ENCODE peak calls at places on chromosomes 11 and 22, in six cellular contexts. One of them, this sample, is unnamed.

GRCh38 chr11:69774354-69775162 is 583 bp downstream of the FGF4 start:
- DNase-seq in AG04450: no peak
- DNase-seq in colonic mucosa: no peak
- DNase-seq in SK-N-SH: peak
- DNase-seq in pancreas: no peak
- DNase-seq in HL-60: no peak
- DNase-seq in this sample: no peak

GRCh38 chr22:19105867-19106802 is 16.1 kb downstream of the DGCR2 start:
- DNase-seq in AG04450: no peak
- DNase-seq in colonic mucosa: no peak
- DNase-seq in SK-N-SH: peak
- DNase-seq in pancreas: no peak
- DNase-seq in HL-60: no peak
- DNase-seq in this sample: no peak

GRCh38 chr11:17845431-17845881 is 110.9 kb downstream of the KCNC1 start:
- DNase-seq in AG04450: peak
- DNase-seq in colonic mucosa: no peak
- DNase-seq in SK-N-SH: no peak
- DNase-seq in pancreas: no peak
- DNase-seq in HL-60: no peak
- DNase-seq in this sample: peak

GRCh38 chr11:59753650-59754493 is 1.3 kb upstream of the STX3 start:
- DNase-seq in AG04450: peak
- DNase-seq in colonic mucosa: peak
- DNase-seq in SK-N-SH: peak
- DNase-seq in pancreas: peak
- DNase-seq in HL-60: peak
- DNase-seq in this sample: peak

GRCh38 chr11:34487430-34487829 is 26.2 kb downstream of the ELF5 start:
- DNase-seq in AG04450: no peak
- DNase-seq in colonic mucosa: no peak
- DNase-seq in SK-N-SH: no peak
- DNase-seq in pancreas: no peak
- DNase-seq in HL-60: no peak
- DNase-seq in this sample: no peak

GRCh38 chr11:85718991-85719807 is 33.2 kb upstream of the CCDC89 start:
- DNase-seq in AG04450: peak
- DNase-seq in colonic mucosa: no peak
- DNase-seq in SK-N-SH: no peak
- DNase-seq in pancreas: no peak
- DNase-seq in HL-60: no peak
- DNase-seq in this sample: peak

GRCh38 chr11:115660072-115660805 is 156.0 kb upstream of the CADM1 start:
- DNase-seq in AG04450: no peak
- DNase-seq in colonic mucosa: no peak
- DNase-seq in SK-N-SH: no peak
- DNase-seq in pancreas: no peak
- DNase-seq in HL-60: no peak
- DNase-seq in this sample: no peak

GRCh38 chr11:103897156-103897555 is 139.3 kb upstream of the DDI1 start:
- DNase-seq in AG04450: no peak
- DNase-seq in colonic mucosa: no peak
- DNase-seq in SK-N-SH: no peak
- DNase-seq in pancreas: no peak
- DNase-seq in HL-60: no peak
- DNase-seq in this sample: no peak

GRCh38 chr11:79794057-79794456 is 353.2 kb upstream of the TENM4 start:
- DNase-seq in AG04450: no peak
- DNase-seq in colonic mucosa: no peak
- DNase-seq in SK-N-SH: no peak
- DNase-seq in pancreas: no peak
- DNase-seq in HL-60: no peak
- DNase-seq in this sample: no peak

GRCh38 chr11:115168229-115168671 is 336.0 kb downstream of the CADM1 start:
- DNase-seq in AG04450: no peak
- DNase-seq in colonic mucosa: no peak
- DNase-seq in SK-N-SH: peak
- DNase-seq in pancreas: no peak
- DNase-seq in HL-60: no peak
- DNase-seq in this sample: no peak

GRCh38 chr11:68331338-68331947 is 19.1 kb downstream of the LRP5 start:
- DNase-seq in AG04450: no peak
- DNase-seq in colonic mucosa: peak
- DNase-seq in SK-N-SH: no peak
- DNase-seq in pancreas: no peak
- DNase-seq in HL-60: no peak
- DNase-seq in this sample: peak

GRCh38 chr11:10699072-10699471 is 5.5 kb upstream of the IRAG1 start:
- DNase-seq in AG04450: no peak
- DNase-seq in colonic mucosa: no peak
- DNase-seq in SK-N-SH: no peak
- DNase-seq in pancreas: no peak
- DNase-seq in HL-60: no peak
- DNase-seq in this sample: no peak

DNA sequence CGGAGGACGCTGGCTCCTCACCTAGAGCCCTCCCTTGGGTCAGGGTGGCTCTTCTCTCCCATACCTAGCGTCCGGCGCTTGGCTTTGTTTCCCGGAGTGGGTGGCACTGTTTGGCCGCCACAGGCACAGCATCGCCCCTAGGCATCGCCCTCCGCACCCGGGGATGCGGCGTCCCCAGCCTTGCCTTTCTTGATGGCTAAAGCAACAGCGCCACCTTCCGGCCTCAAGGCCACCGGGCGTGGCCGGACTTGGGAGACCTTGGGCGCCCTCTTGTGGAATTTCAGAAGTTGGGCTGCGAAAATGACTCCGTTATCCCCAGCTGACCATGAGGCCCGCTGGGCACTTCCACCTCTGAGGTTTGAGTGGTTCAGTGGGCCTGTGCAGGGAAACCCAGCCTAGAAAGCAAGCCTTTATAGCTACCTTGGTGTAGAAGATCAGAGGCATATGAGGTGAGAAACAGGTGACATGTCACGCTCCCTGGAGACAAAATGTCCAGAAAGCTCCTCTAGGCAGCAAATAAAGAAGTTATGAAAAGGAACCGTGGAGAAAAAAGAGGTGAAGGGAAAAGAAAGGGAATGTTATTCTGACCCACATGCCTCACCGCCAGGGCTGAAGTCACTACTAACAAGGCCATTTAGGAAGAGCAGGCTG is 54.3 kb downstream of the SNX19 start:
- DNase-seq in AG04450: peak
- DNase-seq in colonic mucosa: peak
- DNase-seq in SK-N-SH: peak
- DNase-seq in pancreas: peak
- DNase-seq in HL-60: peak
- DNase-seq in this sample: peak
- H3K27ac ChIP-seq in AG04450: no peak
- H3K27ac ChIP-seq in colonic mucosa: no peak
- H3K27ac ChIP-seq in SK-N-SH: no peak
- H3K27ac ChIP-seq in pancreas: no peak
- H3K27ac ChIP-seq in HL-60: no peak
- H3K27ac ChIP-seq in this sample: no peak

GRCh38 chr11:554428-554823 is 6.1 kb downstream of the LMNTD2 start:
- DNase-seq in AG04450: no peak
- DNase-seq in colonic mucosa: no peak
- DNase-seq in SK-N-SH: no peak
- DNase-seq in pancreas: no peak
- DNase-seq in HL-60: no peak
- DNase-seq in this sample: peak
- H3K4me3 ChIP-seq in AG04450: no peak
- H3K4me3 ChIP-seq in colonic mucosa: peak
- H3K4me3 ChIP-seq in SK-N-SH: peak
- H3K4me3 ChIP-seq in pancreas: peak
- H3K4me3 ChIP-seq in HL-60: no peak
- H3K4me3 ChIP-seq in this sample: peak

DNA sequence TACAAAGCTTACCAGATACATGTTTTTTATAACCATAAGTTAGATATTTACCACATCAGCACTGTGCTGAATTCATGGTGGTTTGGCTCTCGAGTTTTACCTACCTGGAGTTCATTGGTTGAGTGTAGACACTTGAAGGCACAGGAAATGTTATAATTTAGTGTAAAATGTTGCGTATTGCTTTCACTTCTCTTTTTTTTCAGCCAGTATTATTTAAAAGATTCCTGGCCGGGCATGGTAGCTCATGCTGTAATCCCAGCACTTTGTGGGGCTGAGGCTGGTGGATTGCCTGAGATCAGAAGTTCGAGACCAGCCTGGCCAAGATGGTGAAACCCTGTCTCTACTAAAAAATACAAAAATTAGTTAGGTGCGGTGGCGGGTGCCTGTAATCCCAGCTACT is 53.0 kb upstream of the GRK2 start:
- DNase-seq in AG04450: no peak
- DNase-seq in colonic mucosa: no peak
- DNase-seq in SK-N-SH: no peak
- DNase-seq in pancreas: no peak
- DNase-seq in HL-60: peak
- DNase-seq in this sample: no peak
- H3K27ac ChIP-seq in AG04450: no peak
- H3K27ac ChIP-seq in colonic mucosa: no peak
- H3K27ac ChIP-seq in SK-N-SH: no peak
- H3K27ac ChIP-seq in pancreas: no peak
- H3K27ac ChIP-seq in HL-60: peak
- H3K27ac ChIP-seq in this sample: no peak

GRCh38 chr11:15446929-15447328 is 332.2 kb downstream of the INSC start:
- DNase-seq in AG04450: no peak
- DNase-seq in colonic mucosa: no peak
- DNase-seq in SK-N-SH: no peak
- DNase-seq in pancreas: no peak
- DNase-seq in HL-60: no peak
- DNase-seq in this sample: no peak

GRCh38 chr11:15451713-15452112 is 337.0 kb downstream of the INSC start:
- DNase-seq in AG04450: no peak
- DNase-seq in colonic mucosa: no peak
- DNase-seq in SK-N-SH: no peak
- DNase-seq in pancreas: no peak
- DNase-seq in HL-60: no peak
- DNase-seq in this sample: no peak

GRCh38 chr11:15446315-15446714 is 331.6 kb downstream of the INSC start:
- DNase-seq in AG04450: no peak
- DNase-seq in colonic mucosa: no peak
- DNase-seq in SK-N-SH: no peak
- DNase-seq in pancreas: no peak
- DNase-seq in HL-60: no peak
- DNase-seq in this sample: no peak
- H3K4me3 ChIP-seq in AG04450: no peak
- H3K4me3 ChIP-seq in colonic mucosa: no peak
- H3K4me3 ChIP-seq in SK-N-SH: no peak
- H3K4me3 ChIP-seq in pancreas: no peak
- H3K4me3 ChIP-seq in HL-60: no peak
- H3K4me3 ChIP-seq in this sample: no peak

DNA sequence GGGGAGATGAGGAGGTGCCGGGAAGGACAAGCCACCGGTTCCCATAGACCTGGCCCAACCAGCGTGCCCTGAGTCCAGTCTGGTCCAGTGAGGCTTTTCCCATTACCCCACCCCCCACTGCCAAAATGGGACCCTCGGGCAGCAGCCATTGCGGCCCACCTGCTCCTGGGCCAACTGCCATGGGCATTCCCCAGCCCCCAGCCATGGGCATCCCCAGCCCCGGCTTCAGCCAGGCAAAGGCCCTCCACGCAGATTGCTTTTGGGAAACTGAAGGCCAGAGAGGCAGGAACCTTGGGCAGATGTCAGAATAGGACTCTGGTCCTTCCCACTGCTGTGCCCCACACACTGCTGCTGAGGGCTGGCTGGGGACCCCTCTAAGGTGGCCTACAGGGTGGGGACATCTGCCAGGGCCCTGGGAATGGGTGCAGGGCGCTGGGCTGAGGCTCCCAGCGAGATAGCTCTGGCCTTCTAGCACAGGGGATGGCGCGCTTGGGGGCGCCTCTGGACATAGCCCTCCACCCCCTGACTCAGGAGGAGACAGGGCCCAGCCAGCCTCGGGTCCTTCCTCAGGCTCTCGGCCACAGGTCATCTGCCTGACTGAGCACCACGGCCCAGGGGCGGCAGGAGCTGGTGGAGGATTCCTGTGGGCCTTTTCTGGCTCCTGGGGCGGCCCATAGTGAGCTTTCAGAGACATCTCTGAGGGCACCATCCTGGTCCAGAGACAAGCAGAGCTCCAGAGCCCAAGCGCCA is 4.9 kb downstream of the PIM3 start:
- DNase-seq in AG04450: no peak
- DNase-seq in colonic mucosa: peak
- DNase-seq in SK-N-SH: peak
- DNase-seq in pancreas: peak
- DNase-seq in HL-60: no peak
- DNase-seq in this sample: peak
- H3K27ac ChIP-seq in AG04450: peak
- H3K27ac ChIP-seq in colonic mucosa: peak
- H3K27ac ChIP-seq in SK-N-SH: no peak
- H3K27ac ChIP-seq in pancreas: no peak
- H3K27ac ChIP-seq in HL-60: peak
- H3K27ac ChIP-seq in this sample: peak

GRCh38 chr11:9692696-9693095 is 28.8 kb downstream of the SWAP70 start:
- DNase-seq in AG04450: no peak
- DNase-seq in colonic mucosa: no peak
- DNase-seq in SK-N-SH: no peak
- DNase-seq in pancreas: no peak
- DNase-seq in HL-60: no peak
- DNase-seq in this sample: no peak

GRCh38 chr11:9687736-9688494 is 24.0 kb downstream of the SWAP70 start:
- DNase-seq in AG04450: no peak
- DNase-seq in colonic mucosa: no peak
- DNase-seq in SK-N-SH: no peak
- DNase-seq in pancreas: no peak
- DNase-seq in HL-60: no peak
- DNase-seq in this sample: no peak

GRCh38 chr11:9691865-9692264 is 28.0 kb downstream of the SWAP70 start:
- DNase-seq in AG04450: no peak
- DNase-seq in colonic mucosa: no peak
- DNase-seq in SK-N-SH: no peak
- DNase-seq in pancreas: no peak
- DNase-seq in HL-60: no peak
- DNase-seq in this sample: no peak

GRCh38 chr11:9689721-9690120 is 25.8 kb downstream of the SWAP70 start:
- DNase-seq in AG04450: no peak
- DNase-seq in colonic mucosa: no peak
- DNase-seq in SK-N-SH: no peak
- DNase-seq in pancreas: no peak
- DNase-seq in HL-60: no peak
- DNase-seq in this sample: peak

DNA sequence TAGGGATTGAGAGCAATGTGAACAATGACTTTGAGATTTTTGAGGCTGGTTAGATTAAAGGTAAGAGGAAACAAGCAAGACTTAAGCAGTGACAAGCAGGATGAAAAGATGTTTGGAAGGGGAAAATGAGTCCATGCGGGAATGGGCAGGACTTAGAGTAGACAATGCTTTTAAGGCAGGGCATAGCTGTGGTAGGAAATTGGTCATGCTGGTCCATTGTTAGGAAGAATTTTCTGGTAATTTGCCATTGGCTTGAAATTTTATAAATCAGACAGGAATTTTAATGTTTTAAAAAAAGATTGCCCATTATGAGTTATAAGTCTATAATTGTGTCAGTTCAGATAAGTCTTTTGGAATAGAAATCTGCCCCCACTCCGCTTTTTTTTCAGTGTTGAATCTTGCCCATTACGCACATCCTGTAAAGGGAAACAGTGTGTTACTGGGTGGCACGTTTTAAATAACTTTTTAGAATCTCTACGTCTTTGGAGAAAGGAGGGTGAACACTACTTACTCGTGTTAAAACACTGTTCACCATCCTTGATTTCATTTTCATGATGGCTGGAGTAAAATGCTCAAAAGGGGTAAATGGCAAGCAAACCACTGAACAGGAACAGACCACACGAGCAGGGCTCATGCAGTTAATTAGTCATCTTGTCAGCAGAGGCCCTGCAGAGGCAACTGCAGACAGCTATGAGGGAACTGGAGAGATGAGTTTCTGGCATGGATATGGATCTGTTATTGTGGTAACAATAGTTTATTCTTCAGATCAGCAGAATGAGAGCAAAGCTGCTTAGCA is 25.0 kb downstream of the SWAP70 start:
- DNase-seq in AG04450: peak
- DNase-seq in colonic mucosa: no peak
- DNase-seq in SK-N-SH: peak
- DNase-seq in pancreas: no peak
- DNase-seq in HL-60: no peak
- DNase-seq in this sample: no peak
- H3K4me3 ChIP-seq in AG04450: no peak
- H3K4me3 ChIP-seq in colonic mucosa: no peak
- H3K4me3 ChIP-seq in SK-N-SH: peak
- H3K4me3 ChIP-seq in pancreas: no peak
- H3K4me3 ChIP-seq in HL-60: no peak
- H3K4me3 ChIP-seq in this sample: no peak

This sample was measured in right cardiac atrium.